ENCODE peak calls at places on chromosomes 13 and 19, in ten cellular contexts. One of them, this sample, is unnamed.

GRCh38 chr19:33634361-33635091 is 12.8 kb downstream of the CHST8 start:
- DNase-seq in HCT116: no peak
- DNase-seq in HepG2: no peak
- DNase-seq in heart right ventricle: no peak
- DNase-seq in body of pancreas: no peak
- DNase-seq in pancreas: no peak
- DNase-seq in thyroid gland: no peak
- DNase-seq in adrenal gland: no peak
- DNase-seq in CD8-positive, alpha-beta T cell: no peak
- DNase-seq in cardiac muscle cell: no peak
- DNase-seq in this sample: no peak

GRCh38 chr13:97224544-97225324 is 2.6 kb downstream of the MBNL2 start:
- DNase-seq in HCT116: no peak
- DNase-seq in HepG2: peak; percentile 66
- DNase-seq in heart right ventricle: no peak
- DNase-seq in body of pancreas: peak; percentile 84
- DNase-seq in pancreas: peak; percentile 85
- DNase-seq in thyroid gland: no peak
- DNase-seq in adrenal gland: no peak
- DNase-seq in CD8-positive, alpha-beta T cell: peak; percentile 30
- DNase-seq in cardiac muscle cell: peak; percentile 66
- DNase-seq in this sample: no peak

GRCh38 chr19:3132971-3133792 is 2.7 kb upstream of the GNA15 start:
- DNase-seq in HCT116: no peak
- DNase-seq in HepG2: no peak
- DNase-seq in heart right ventricle: peak; percentile 37
- DNase-seq in body of pancreas: no peak
- DNase-seq in pancreas: no peak
- DNase-seq in thyroid gland: no peak
- DNase-seq in adrenal gland: peak; percentile 53
- DNase-seq in CD8-positive, alpha-beta T cell: peak; percentile 68
- DNase-seq in cardiac muscle cell: peak; percentile 29
- DNase-seq in this sample: no peak

GRCh38 chr19:46386996-46387712 is 26.2 kb downstream of the CCDC8 start:
- DNase-seq in HCT116: no peak
- DNase-seq in HepG2: no peak
- DNase-seq in heart right ventricle: no peak
- DNase-seq in body of pancreas: peak; percentile 8
- DNase-seq in pancreas: no peak
- DNase-seq in thyroid gland: no peak
- DNase-seq in adrenal gland: peak; percentile 16
- DNase-seq in CD8-positive, alpha-beta T cell: no peak
- DNase-seq in cardiac muscle cell: no peak
- DNase-seq in this sample: no peak

GRCh38 chr19:17448190-17448967 is at the start of gene TMEM221:
- DNase-seq in HCT116: no peak
- DNase-seq in HepG2: no peak
- DNase-seq in heart right ventricle: peak; percentile 61
- DNase-seq in body of pancreas: peak; percentile 50
- DNase-seq in pancreas: peak; percentile 35
- DNase-seq in thyroid gland: peak; percentile 23
- DNase-seq in adrenal gland: peak; percentile 60
- DNase-seq in CD8-positive, alpha-beta T cell: peak; percentile 51
- DNase-seq in cardiac muscle cell: peak; percentile 49
- DNase-seq in this sample: peak; percentile 59

GRCh38 chr13:76012091-76012721 is 376.1 kb downstream of the LMO7 start:
- DNase-seq in HCT116: no peak
- DNase-seq in HepG2: no peak
- DNase-seq in heart right ventricle: no peak
- DNase-seq in body of pancreas: no peak
- DNase-seq in pancreas: no peak
- DNase-seq in thyroid gland: no peak
- DNase-seq in adrenal gland: no peak
- DNase-seq in CD8-positive, alpha-beta T cell: no peak
- DNase-seq in cardiac muscle cell: peak; percentile 34
- DNase-seq in this sample: no peak

GRCh38 chr13:45658586-45659235 is 43.2 kb upstream of the ERICH6B start:
- DNase-seq in HCT116: no peak
- DNase-seq in HepG2: no peak
- DNase-seq in heart right ventricle: no peak
- DNase-seq in body of pancreas: no peak
- DNase-seq in pancreas: no peak
- DNase-seq in thyroid gland: no peak
- DNase-seq in adrenal gland: no peak
- DNase-seq in CD8-positive, alpha-beta T cell: no peak
- DNase-seq in cardiac muscle cell: peak; percentile 8
- DNase-seq in this sample: no peak

GRCh38 chr19:16027528-16027927 is 48.8 kb upstream of the TPM4 start:
- DNase-seq in HCT116: no peak
- DNase-seq in HepG2: no peak
- DNase-seq in heart right ventricle: no peak
- DNase-seq in body of pancreas: no peak
- DNase-seq in pancreas: no peak
- DNase-seq in thyroid gland: no peak
- DNase-seq in adrenal gland: peak; percentile 1
- DNase-seq in CD8-positive, alpha-beta T cell: no peak
- DNase-seq in cardiac muscle cell: no peak
- DNase-seq in this sample: no peak

GRCh38 chr19:31232871-31233270 is 116.4 kb downstream of the TSHZ3 start:
- DNase-seq in HCT116: no peak
- DNase-seq in HepG2: no peak
- DNase-seq in heart right ventricle: no peak
- DNase-seq in body of pancreas: no peak
- DNase-seq in pancreas: no peak
- DNase-seq in thyroid gland: no peak
- DNase-seq in adrenal gland: no peak
- DNase-seq in CD8-positive, alpha-beta T cell: no peak
- DNase-seq in cardiac muscle cell: peak; percentile 88
- DNase-seq in this sample: no peak

GRCh38 chr19:31231181-31231580 is 118.1 kb downstream of the TSHZ3 start:
- DNase-seq in HCT116: no peak
- DNase-seq in HepG2: no peak
- DNase-seq in heart right ventricle: no peak
- DNase-seq in body of pancreas: no peak
- DNase-seq in pancreas: no peak
- DNase-seq in thyroid gland: no peak
- DNase-seq in adrenal gland: no peak
- DNase-seq in CD8-positive, alpha-beta T cell: no peak
- DNase-seq in cardiac muscle cell: no peak
- DNase-seq in this sample: no peak

GRCh38 chr19:31233288-31233687 is 115.9 kb downstream of the TSHZ3 start:
- DNase-seq in HCT116: no peak
- DNase-seq in HepG2: no peak
- DNase-seq in heart right ventricle: no peak
- DNase-seq in body of pancreas: no peak
- DNase-seq in pancreas: no peak
- DNase-seq in thyroid gland: no peak
- DNase-seq in adrenal gland: no peak
- DNase-seq in CD8-positive, alpha-beta T cell: no peak
- DNase-seq in cardiac muscle cell: no peak
- DNase-seq in this sample: no peak

GRCh38 chr19:31235806-31236205 is 113.4 kb downstream of the TSHZ3 start:
- DNase-seq in HCT116: no peak
- DNase-seq in HepG2: no peak
- DNase-seq in heart right ventricle: no peak
- DNase-seq in body of pancreas: no peak
- DNase-seq in pancreas: no peak
- DNase-seq in thyroid gland: no peak
- DNase-seq in adrenal gland: no peak
- DNase-seq in CD8-positive, alpha-beta T cell: no peak
- DNase-seq in cardiac muscle cell: no peak
- DNase-seq in this sample: no peak

DNA sequence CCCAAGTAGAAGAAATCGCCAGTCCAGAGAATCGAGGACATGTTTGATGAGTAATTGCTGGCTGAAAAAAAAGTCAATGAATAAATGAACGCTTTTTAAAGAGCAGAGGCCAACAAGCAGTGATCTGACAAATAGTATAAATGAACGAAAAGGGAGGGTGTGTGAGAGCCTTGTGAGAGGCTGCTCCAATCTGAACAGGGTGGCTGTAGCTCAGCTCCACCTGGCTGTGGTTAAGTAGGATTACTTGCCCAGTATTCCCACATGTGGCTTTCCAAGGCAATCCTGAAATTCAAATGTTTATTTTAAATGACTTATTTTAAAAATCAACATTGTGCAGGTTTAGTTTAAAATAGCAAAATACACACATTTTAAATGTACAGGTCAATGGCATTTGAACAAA is 117.0 kb downstream of the TSHZ3 start:
- DNase-seq in HCT116: no peak
- DNase-seq in HepG2: no peak
- DNase-seq in heart right ventricle: no peak
- DNase-seq in body of pancreas: no peak
- DNase-seq in pancreas: no peak
- DNase-seq in thyroid gland: peak; percentile 26
- DNase-seq in adrenal gland: no peak
- DNase-seq in CD8-positive, alpha-beta T cell: no peak
- DNase-seq in cardiac muscle cell: no peak
- DNase-seq in this sample: no peak
- TF ChIP-seq CTCF in HCT116: no peak
- TF ChIP-seq CTCF in HepG2: no peak
- TF ChIP-seq CTCF in heart right ventricle: no peak
- TF ChIP-seq CTCF in body of pancreas: no peak
- TF ChIP-seq CTCF in pancreas: no peak
- TF ChIP-seq CTCF in thyroid gland: no peak
- TF ChIP-seq CTCF in adrenal gland: no peak
- TF ChIP-seq CTCF in CD8-positive, alpha-beta T cell: no peak
- TF ChIP-seq CTCF in cardiac muscle cell: no peak
- TF ChIP-seq CTCF in this sample: no peak

GRCh38 chr13:94860981-94861407 is 148.6 kb upstream of the SOX21 start:
- DNase-seq in HCT116: no peak
- DNase-seq in HepG2: no peak
- DNase-seq in heart right ventricle: no peak
- DNase-seq in body of pancreas: no peak
- DNase-seq in pancreas: no peak
- DNase-seq in thyroid gland: no peak
- DNase-seq in adrenal gland: peak; percentile 26
- DNase-seq in CD8-positive, alpha-beta T cell: no peak
- DNase-seq in cardiac muscle cell: peak; percentile 30
- DNase-seq in this sample: no peak
- H3K4me3 ChIP-seq in HCT116: no peak overlapping the region
- H3K4me3 ChIP-seq in HepG2: no peak overlapping the region
- H3K4me3 ChIP-seq in heart right ventricle: peak overlapping the region; percentile 35
- H3K4me3 ChIP-seq in body of pancreas: no peak overlapping the region
- H3K4me3 ChIP-seq in pancreas: no peak overlapping the region
- H3K4me3 ChIP-seq in thyroid gland: no peak overlapping the region
- H3K4me3 ChIP-seq in adrenal gland: peak overlapping the region; percentile 48
- H3K4me3 ChIP-seq in CD8-positive, alpha-beta T cell: peak overlapping the region; percentile 42
- H3K4me3 ChIP-seq in cardiac muscle cell: no peak overlapping the region
- H3K4me3 ChIP-seq in this sample: peak overlapping the region; percentile 29

DNA sequence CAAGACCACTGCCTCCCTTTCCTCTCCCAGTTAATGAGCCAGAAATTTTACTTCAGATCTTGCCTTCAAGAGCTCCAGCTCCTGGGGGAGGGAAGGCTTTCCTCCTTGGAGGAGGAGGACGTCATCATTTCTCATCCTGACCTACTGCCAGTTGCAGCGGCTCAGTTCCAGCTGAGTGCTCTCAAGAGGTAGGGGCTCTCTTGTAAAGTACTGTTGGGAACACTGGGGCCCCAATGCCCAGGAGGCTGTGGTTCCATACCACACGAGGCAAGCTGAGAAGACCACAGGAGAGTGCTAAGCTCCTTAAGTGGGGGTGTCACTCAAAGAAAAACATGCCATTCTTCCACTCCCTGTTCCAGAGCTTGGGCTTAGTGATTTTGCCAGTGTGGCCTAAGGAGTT is 36.2 kb downstream of the METTL21C start:
- DNase-seq in HCT116: no peak
- DNase-seq in HepG2: no peak
- DNase-seq in heart right ventricle: no peak
- DNase-seq in body of pancreas: no peak
- DNase-seq in pancreas: no peak
- DNase-seq in thyroid gland: peak; percentile 93
- DNase-seq in adrenal gland: no peak
- DNase-seq in CD8-positive, alpha-beta T cell: no peak
- DNase-seq in cardiac muscle cell: peak; percentile 13
- DNase-seq in this sample: no peak
- H3K27ac ChIP-seq in HCT116: no peak overlapping the region
- H3K27ac ChIP-seq in HepG2: no peak overlapping the region
- H3K27ac ChIP-seq in heart right ventricle: no peak overlapping the region
- H3K27ac ChIP-seq in body of pancreas: no peak overlapping the region
- H3K27ac ChIP-seq in pancreas: no peak overlapping the region
- H3K27ac ChIP-seq in thyroid gland: peak overlapping the region; percentile 52
- H3K27ac ChIP-seq in adrenal gland: no peak overlapping the region
- H3K27ac ChIP-seq in CD8-positive, alpha-beta T cell: no peak overlapping the region
- H3K27ac ChIP-seq in cardiac muscle cell: no peak overlapping the region
- H3K27ac ChIP-seq in this sample: no peak overlapping the region

GRCh38 chr13:109694972-109695371 is 91.4 kb downstream of the IRS2 start:
- DNase-seq in HCT116: no peak
- DNase-seq in HepG2: peak; percentile 2
- DNase-seq in heart right ventricle: no peak
- DNase-seq in body of pancreas: no peak
- DNase-seq in pancreas: no peak
- DNase-seq in thyroid gland: no peak
- DNase-seq in adrenal gland: no peak
- DNase-seq in CD8-positive, alpha-beta T cell: no peak
- DNase-seq in cardiac muscle cell: no peak
- DNase-seq in this sample: no peak
- TF ChIP-seq CTCF in HCT116: no peak
- TF ChIP-seq CTCF in HepG2: no peak
- TF ChIP-seq CTCF in heart right ventricle: no peak
- TF ChIP-seq CTCF in body of pancreas: no peak
- TF ChIP-seq CTCF in pancreas: no peak
- TF ChIP-seq CTCF in thyroid gland: no peak
- TF ChIP-seq CTCF in adrenal gland: no peak
- TF ChIP-seq CTCF in CD8-positive, alpha-beta T cell: no peak
- TF ChIP-seq CTCF in cardiac muscle cell: no peak
- TF ChIP-seq CTCF in this sample: no peak

DNA sequence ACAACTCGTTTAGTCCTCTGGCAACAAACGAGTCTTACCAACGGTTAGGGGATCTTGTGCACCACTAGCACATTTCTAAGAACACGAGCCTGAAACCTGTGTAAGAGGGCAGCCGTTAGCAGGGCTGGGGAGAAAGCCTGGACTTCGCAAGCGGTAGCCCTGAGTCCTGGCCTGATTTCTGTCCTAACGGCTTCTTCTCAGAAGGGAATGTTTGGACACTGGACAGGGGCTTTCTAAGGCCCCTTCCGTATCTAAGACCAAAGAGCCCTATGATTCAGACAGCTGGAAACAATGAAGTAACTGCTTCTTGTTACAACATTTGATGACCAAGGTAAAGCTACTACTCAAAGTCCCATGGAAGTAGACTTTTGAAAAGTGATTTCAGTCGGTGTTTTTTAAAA is 2.2 kb downstream of the ANKRD10 start:
- DNase-seq in HCT116: no peak
- DNase-seq in HepG2: peak; percentile 54
- DNase-seq in heart right ventricle: no peak
- DNase-seq in body of pancreas: no peak
- DNase-seq in pancreas: no peak
- DNase-seq in thyroid gland: peak; percentile 12
- DNase-seq in adrenal gland: no peak
- DNase-seq in CD8-positive, alpha-beta T cell: no peak
- DNase-seq in cardiac muscle cell: peak; percentile 78
- DNase-seq in this sample: no peak
- H3K4me3 ChIP-seq in HCT116: peak overlapping the region; percentile 92
- H3K4me3 ChIP-seq in HepG2: peak overlapping the region; percentile 100
- H3K4me3 ChIP-seq in heart right ventricle: peak overlapping the region; percentile 87
- H3K4me3 ChIP-seq in body of pancreas: no peak overlapping the region
- H3K4me3 ChIP-seq in pancreas: peak overlapping the region; percentile 69
- H3K4me3 ChIP-seq in thyroid gland: no peak overlapping the region
- H3K4me3 ChIP-seq in adrenal gland: peak overlapping the region; percentile 89
- H3K4me3 ChIP-seq in CD8-positive, alpha-beta T cell: no peak overlapping the region
- H3K4me3 ChIP-seq in cardiac muscle cell: peak overlapping the region; percentile 79
- H3K4me3 ChIP-seq in this sample: peak overlapping the region; percentile 71